ENCODE peak calls at places on chromosomes 3 and 15, in seven cellular contexts. Y is activated gamma-delta T cell treated with anti-CD3 and anti-CD28 coated beads, Interleukin-2, amount 50 U/mL, for 16 hours; W is stimulated activated CD4-positive, alpha-beta T cell treated with anti-CD3 and anti-CD28 coated beads, TNF-alpha, amount 100 ng/mL, for 1 hour; V is ovary; X is activated naive CD4-positive, alpha-beta T cell treated with anti-CD3 and anti-CD28 coated beads, Interleukin-2, amount 50 U/mL, for 72 hours; A is HFF-Myc; I is GM04503. M is an unnamed sample.
A peak's percentile ranks its signal among the peaks of the same experiment; 100 is the strongest.

GRCh38 chr3:172520332-172520831 is 2.8 kb downstream of the TNFSF10 start:
- DNase-seq in Y (no peak), W (no peak), V (no peak), X (no peak), A (peak; percentile 61), I (peak; percentile 44), M (no peak)

GRCh38 chr15:63043391-63044076 is 987 bp downstream of the TPM1 start:
- DNase-seq in Y (no peak), W (no peak), V (no peak), X (no peak), A (no peak), I (no peak), M (peak; percentile 47)

GRCh38 chr3:14418670-14419250 is 16.4 kb downstream of the SLC6A6 start:
- DNase-seq in Y (no peak), W (no peak), V (no peak), X (no peak), A (no peak), I (no peak), M (no peak)

GRCh38 chr15:92643849-92644815 is 11.4 kb downstream of the FAM174B start:
- DNase-seq in Y (no peak), W (no peak), V (no peak), X (peak; percentile 38), A (no peak), I (no peak), M (no peak)

GRCh38 chr3:27740854-27741253 is 18.7 kb upstream of the EOMES start:
- DNase-seq in Y (no peak), W (no peak), V (no peak), X (no peak), A (no peak), I (no peak), M (no peak)

GRCh38 chr15:23529891-23530290 is 35.6 kb upstream of the MKRN3 start:
- DNase-seq in Y (no peak), W (no peak), V (no peak), X (no peak), A (no peak), I (no peak), M (no peak)

GRCh38 chr15:64105113-64105704 is 9.4 kb downstream of the SNX1 start:
- DNase-seq in Y (no peak), W (no peak), V (peak; percentile 64), X (no peak), A (no peak), I (no peak), M (no peak)

GRCh38 chr15:38205502-38206235 is 47.0 kb upstream of the SPRED1 start:
- DNase-seq in Y (no peak), W (no peak), V (no peak), X (no peak), A (no peak), I (no peak), M (no peak)

GRCh38 chr3:194269610-194270145 is 81.5 kb downstream of the CPN2 start:
- DNase-seq in Y (no peak), W (no peak), V (peak; percentile 90), X (no peak), A (no peak), I (no peak), M (no peak)

GRCh38 chr15:57319226-57319918 is 56.9 kb upstream of the CGNL1 start:
- DNase-seq in Y (no peak), W (no peak), V (no peak), X (no peak), A (no peak), I (no peak), M (no peak)

GRCh38 chr3:188468196-188468595 is 314.2 kb downstream of the LPP start:
- DNase-seq in Y (no peak), W (no peak), V (no peak), X (no peak), A (peak; percentile 21), I (no peak), M (no peak)

GRCh38 chr3:107464037-107464436 is 58.7 kb upstream of the BBX start:
- DNase-seq in Y (no peak), W (no peak), V (no peak), X (no peak), A (no peak), I (no peak), M (no peak)

GRCh38 chr3:192352142-192352541 is 375.2 kb downstream of the FGF12 start:
- DNase-seq in Y (no peak), W (no peak), V (no peak), X (no peak), A (no peak), I (no peak), M (no peak)

GRCh38 chr3:87468938-87469337 is 192.6 kb upstream of the POU1F1 start:
- DNase-seq in Y (no peak), W (no peak), V (no peak), X (no peak), A (no peak), I (peak; percentile 1), M (no peak)

GRCh38 chr3:183576487-183577107 is 21.1 kb upstream of the KLHL6 start:
- DNase-seq in Y (no peak), W (no peak), V (peak; percentile 37), X (no peak), A (no peak), I (no peak), M (peak; percentile 77)

GRCh38 chr15:51768018-51768417 is 16.6 kb downstream of the TMOD2 start:
- DNase-seq in Y (no peak), W (no peak), V (no peak), X (no peak), A (no peak), I (no peak), M (no peak)

GRCh38 chr15:49645277-49645676 is 24.4 kb downstream of the DTWD1 start:
- DNase-seq in Y (no peak), W (no peak), V (no peak), X (no peak), A (no peak), I (no peak), M (no peak)

GRCh38 chr15:65373163-65373651 is 4.6 kb downstream of the IGDCC3 start:
- DNase-seq in Y (no peak), W (no peak), V (no peak), X (no peak), A (no peak), I (no peak), M (no peak)

GRCh38 chr3:122484985-122485384 is 29.8 kb downstream of the KPNA1 start:
- DNase-seq in Y (no peak), W (no peak), V (peak; percentile 23), X (no peak), A (no peak), I (peak; percentile 8), M (no peak)

GRCh38 chr15:77168616-77169015 is 97.7 kb upstream of the TSPAN3 start:
- DNase-seq in Y (no peak), W (no peak), V (no peak), X (no peak), A (no peak), I (no peak), M (no peak)